ENCODE peak calls at places on chromosome 9, in four cellular contexts. A, Z, R and O are unnamed samples.
A peak's percentile ranks its signal among the peaks of the same experiment; 100 is the strongest.

GRCh38 chr9:114285166-114285867 is 37.6 kb upstream of the ORM1 start:
- DNase-seq in A (peak; percentile 11), Z (no peak), R (peak; percentile 23), O (peak; percentile 49)

GRCh38 chr9:136419092-136419420 is 8.6 kb downstream of the PMPCA start:
- DNase-seq in A (no peak), Z (no peak), R (no peak), O (no peak)

GRCh38 chr9:95023217-95024003 is 294.1 kb downstream of the FANCC start:
- DNase-seq in A (no peak), Z (peak; percentile 95), R (no peak), O (peak; percentile 80)

GRCh38 chr9:89422151-89422918 is 75.6 kb downstream of the SEMA4D start:
- DNase-seq in A (no peak), Z (no peak), R (no peak), O (no peak)

GRCh38 chr9:120366646-120367019 is 213.3 kb downstream of the CDK5RAP2 start:
- DNase-seq in A (no peak), Z (peak; percentile 88), R (no peak), O (peak; percentile 89)

GRCh38 chr9:85142461-85143401 is 473.2 kb downstream of the NTRK2 start:
- DNase-seq in A (no peak), Z (peak; percentile 7), R (peak; percentile 1), O (peak; percentile 16)

GRCh38 chr9:94928696-94929372 is 202.3 kb downstream of the AOPEP start:
- DNase-seq in A (no peak), Z (peak; percentile 72), R (peak; percentile 13), O (no peak)

GRCh38 chr9:25964239-25964638 is 286.0 kb upstream of the TUSC1 start:
- DNase-seq in A (peak; percentile 40), Z (peak; percentile 47), R (no peak), O (peak; percentile 82)

GRCh38 chr9:75880556-75880955 is 9.9 kb upstream of the PCSK5 start:
- DNase-seq in A (no peak), Z (no peak), R (no peak), O (peak; percentile 22)

GRCh38 chr9:87950765-87951488 is 23.4 kb downstream of the CDK20 start:
- DNase-seq in A (no peak), Z (peak; percentile 22), R (peak; percentile 31), O (peak; percentile 31)

GRCh38 chr9:95425910-95426551 is 90.7 kb downstream of the PTCH1 start:
- DNase-seq in A (peak; percentile 41), Z (peak; percentile 21), R (peak; percentile 40), O (peak; percentile 77)

GRCh38 chr9:113709721-113710120 is 166.4 kb upstream of the ZNF618 start:
- DNase-seq in A (no peak), Z (no peak), R (no peak), O (no peak)

GRCh38 chr9:4762889-4763521 is 22.0 kb upstream of the AK3 start:
- DNase-seq in A (peak; percentile 52), Z (no peak), R (peak; percentile 81), O (no peak)

GRCh38 chr9:33942471-33943083 is 106.1 kb downstream of the UBAP2 start:
- DNase-seq in A (no peak), Z (peak; percentile 64), R (no peak), O (peak; percentile 64)

GRCh38 chr9:76667521-76667957 is 96.7 kb upstream of the PCA3 start:
- DNase-seq in A (no peak), Z (no peak), R (peak; percentile 55), O (no peak)

GRCh38 chr9:77453857-77454647 is 194.1 kb downstream of the GNA14 start:
- DNase-seq in A (no peak), Z (no peak), R (no peak), O (no peak)

GRCh38 chr9:96383165-96383939 is at the start of gene SLC35D2:
- DNase-seq in A (peak; percentile 73), Z (peak; percentile 73), R (peak; percentile 69), O (peak; percentile 67)

GRCh38 chr9:36402536-36402935 is 2.5 kb upstream of the RNF38 start:
- DNase-seq in A (no peak), Z (no peak), R (no peak), O (no peak)

GRCh38 chr9:108953983-108954574 is 19.9 kb downstream of the ABITRAM start:
- DNase-seq in A (no peak), Z (peak; percentile 61), R (peak; percentile 47), O (peak; percentile 43)

GRCh38 chr9:95082401-95083084 is 235.0 kb downstream of the FANCC start:
- DNase-seq in A (no peak), Z (no peak), R (no peak), O (no peak)

GRCh38 chr9:36401179-36401740 is 1.2 kb upstream of the RNF38 start:
- DNase-seq in A (no peak), Z (peak; percentile 48), R (peak; percentile 84), O (peak; percentile 88)

GRCh38 chr9:109246533-109246932 is 74.3 kb downstream of the EPB41L4B start:
- DNase-seq in A (no peak), Z (no peak), R (no peak), O (no peak)

GRCh38 chr9:2691212-2691611 is 26.1 kb upstream of the KCNV2 start:
- DNase-seq in A (no peak), Z (no peak), R (no peak), O (no peak)

GRCh38 chr9:132776891-132777290 is 101.2 kb downstream of the AK8 start:
- DNase-seq in A (no peak), Z (no peak), R (no peak), O (no peak)

GRCh38 chr9:85377751-85378289 is 363.9 kb downstream of the AGTPBP1 start:
- DNase-seq in A (no peak), Z (no peak), R (no peak), O (no peak)

GRCh38 chr9:99431103-99431502 is 209.0 kb downstream of the SEC61B start:
- DNase-seq in A (no peak), Z (no peak), R (no peak), O (no peak)

GRCh38 chr9:81613002-81613750 is 76.2 kb downstream of the TLE1 start:
- DNase-seq in A (no peak), Z (no peak), R (no peak), O (no peak)

GRCh38 chr9:137467161-137467581 is 8.0 kb upstream of the NSMF start:
- DNase-seq in A (no peak), Z (no peak), R (no peak), O (no peak)

DNA sequence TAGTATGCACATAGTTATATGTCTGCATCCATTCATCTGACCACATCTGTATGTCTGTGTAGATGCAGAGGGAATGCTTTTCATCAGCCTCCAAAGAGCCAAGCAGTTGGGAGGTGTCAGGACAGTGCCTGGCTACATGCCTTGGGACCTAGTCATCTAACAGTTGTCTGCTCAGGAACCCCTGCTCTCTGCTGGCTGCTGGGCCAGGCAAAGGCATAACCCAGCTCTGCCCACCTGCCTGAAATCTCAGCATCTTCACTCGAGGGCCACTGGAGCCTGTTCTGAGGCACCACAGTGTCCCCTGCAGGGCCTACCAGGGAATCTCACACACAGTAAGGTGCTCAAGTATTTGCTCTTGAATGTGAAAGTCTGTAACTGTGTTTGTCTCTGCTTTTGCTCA is 3.7 kb downstream of the C9orf50 start:
- DNase-seq in A (peak; percentile 59), Z (no peak), R (no peak), O (peak; percentile 72)
- TF ChIP-seq HMGXB4 in A (no peak), Z (no peak), R (no peak), O (no peak)

GRCh38 chr9:121463026-121463827 is 36.4 kb downstream of the GGTA1 start:
- DNase-seq in A (peak; percentile 82), Z (peak; percentile 4), R (peak; percentile 68), O (peak; percentile 30)
- TF ChIP-seq HMGXB4 in A (no peak), Z (no peak), R (no peak), O (no peak)

GRCh38 chr9:79581388-79581787 is 9.6 kb downstream of the TLE4 start:
- DNase-seq in A (no peak), Z (no peak), R (peak; percentile 29), O (no peak)

GRCh38 chr9:79580065-79580464 is 8.3 kb downstream of the TLE4 start:
- DNase-seq in A (no peak), Z (no peak), R (no peak), O (no peak)

GRCh38 chr9:79584655-79584982 is 12.9 kb downstream of the TLE4 start:
- DNase-seq in A (no peak), Z (no peak), R (no peak), O (no peak)

GRCh38 chr9:79581794-79582193 is 10.0 kb downstream of the TLE4 start:
- DNase-seq in A (no peak), Z (peak; percentile 41), R (peak; percentile 7), O (no peak)

GRCh38 chr9:79583957-79584654 is 12.3 kb downstream of the TLE4 start:
- DNase-seq in A (no peak), Z (no peak), R (peak; percentile 64), O (no peak)
- TF ChIP-seq HMGXB4 in A (no peak), Z (no peak), R (no peak), O (no peak)

GRCh38 chr9:9337129-9337528 is 1275.7 kb downstream of the PTPRD start:
- DNase-seq in A (no peak), Z (no peak), R (no peak), O (no peak)

GRCh38 chr9:9341203-9341602 is 1271.6 kb downstream of the PTPRD start:
- DNase-seq in A (no peak), Z (no peak), R (no peak), O (no peak)
- TF ChIP-seq HMGXB4 in A (no peak), Z (no peak), R (no peak), O (no peak)

DNA sequence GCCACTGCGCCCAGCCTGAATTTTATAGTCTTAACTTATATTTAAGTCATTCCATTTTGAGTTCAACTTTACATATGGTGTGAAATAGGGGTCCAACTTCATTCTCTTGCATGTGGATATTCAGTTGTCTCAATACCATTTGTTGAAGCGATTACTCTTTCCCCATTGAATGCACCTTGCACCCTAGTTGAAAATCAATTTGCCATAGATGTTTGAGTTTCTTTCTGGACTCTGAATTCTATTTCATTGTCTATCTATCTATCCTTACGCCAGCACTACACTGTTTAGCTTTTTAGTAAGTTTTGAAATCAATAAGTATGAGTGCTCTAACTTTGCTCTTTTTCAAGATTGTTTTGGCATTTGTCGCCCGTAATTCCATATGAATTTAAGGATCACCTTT is 49.8 kb downstream of the TMOD1 start:
- DNase-seq in A (no peak), Z (no peak), R (no peak), O (no peak)
- TF ChIP-seq HMGXB4 in A (no peak), Z (no peak), R (no peak), O (no peak)

GRCh38 chr9:131238402-131239021 is 37.8 kb downstream of the FAM78A start:
- DNase-seq in A (peak; percentile 38), Z (no peak), R (no peak), O (no peak)
- TF ChIP-seq HMGXB4 in A (no peak), Z (no peak), R (no peak), O (no peak)

GRCh38 chr9:93231121-93231694 is 47.3 kb downstream of the WNK2 start:
- DNase-seq in A (no peak), Z (no peak), R (no peak), O (no peak)
- TF ChIP-seq HMGXB4 in A (no peak), Z (no peak), R (no peak), O (no peak)

GRCh38 chr9:135098400-135099105 is 11.1 kb downstream of the OLFM1 start:
- DNase-seq in A (peak; percentile 86), Z (no peak), R (peak; percentile 43), O (no peak)
- TF ChIP-seq HMGXB4 in A (no peak), Z (no peak), R (no peak), O (no peak)